ENCODE peak calls at places on chromosomes 6 and 20, in four cellular contexts. U, Z, Y and A are unnamed samples.

GRCh38 chr6:10507715-10508114 is 13.4 kb upstream of the GCNT2 start:
- DNase-seq in U (no peak), Z (no peak), Y (no peak), A (no peak)

GRCh38 chr6:130862370-130862769 is 35.2 kb downstream of the SMLR1 start:
- DNase-seq in U (no peak), Z (no peak), Y (no peak), A (no peak)

GRCh38 chr20:25269833-25270170 is 21.9 kb downstream of the PYGB start:
- DNase-seq in U (no peak), Z (peak), Y (no peak), A (no peak)

GRCh38 chr20:51341581-51341980 is 200.9 kb downstream of the NFATC2 start:
- DNase-seq in U (no peak), Z (no peak), Y (no peak), A (peak)

GRCh38 chr6:41467627-41468404 is 78.4 kb upstream of the FOXP4 start:
- DNase-seq in U (no peak), Z (peak), Y (no peak), A (no peak)

GRCh38 chr20:13910492-13910891 is 79.9 kb downstream of the SEL1L2 start:
- DNase-seq in U (no peak), Z (no peak), Y (peak), A (peak)

GRCh38 chr20:6636209-6637159 is 131.0 kb upstream of the BMP2 start:
- DNase-seq in U (peak), Z (no peak), Y (peak), A (peak)

GRCh38 chr6:3229566-3230274 is 2.3 kb upstream of the TUBB2B start:
- DNase-seq in U (peak), Z (peak), Y (no peak), A (no peak)

GRCh38 chr6:78629154-78629721 is 238.1 kb upstream of the IRAK1BP1 start:
- DNase-seq in U (peak), Z (peak), Y (peak), A (peak)

GRCh38 chr20:47694021-47694818 is 91.1 kb downstream of the SULF2 start:
- DNase-seq in U (no peak), Z (no peak), Y (no peak), A (no peak)

GRCh38 chr6:67875877-67876383 is 759.2 kb upstream of the ADGRB3 start:
- DNase-seq in U (no peak), Z (no peak), Y (peak), A (peak)

GRCh38 chr20:4781211-4781610 is 59.5 kb downstream of the PRND start:
- DNase-seq in U (no peak), Z (no peak), Y (no peak), A (no peak)

GRCh38 chr20:16821211-16822089 is 73.3 kb downstream of the OTOR start:
- DNase-seq in U (peak), Z (no peak), Y (peak), A (peak)

GRCh38 chr6:109840796-109841195 is 137.3 kb upstream of the GPR6 start:
- DNase-seq in U (no peak), Z (no peak), Y (peak), A (no peak)

GRCh38 chr6:144336900-144337299 is 51.8 kb downstream of the UTRN start:
- DNase-seq in U (no peak), Z (no peak), Y (no peak), A (no peak)

GRCh38 chr6:15901141-15902115 is 227.5 kb upstream of the MYLIP start:
- DNase-seq in U (no peak), Z (no peak), Y (no peak), A (no peak)

GRCh38 chr6:166563805-166564204 is 22.7 kb downstream of the RAMACL start:
- DNase-seq in U (no peak), Z (no peak), Y (no peak), A (no peak)

GRCh38 chr6:112501705-112502104 is 154.6 kb downstream of the RFPL4B start:
- DNase-seq in U (peak), Z (peak), Y (peak), A (peak)
- H3K4me3 ChIP-seq in U (no peak), Z (peak), Y (no peak), A (no peak)

DNA sequence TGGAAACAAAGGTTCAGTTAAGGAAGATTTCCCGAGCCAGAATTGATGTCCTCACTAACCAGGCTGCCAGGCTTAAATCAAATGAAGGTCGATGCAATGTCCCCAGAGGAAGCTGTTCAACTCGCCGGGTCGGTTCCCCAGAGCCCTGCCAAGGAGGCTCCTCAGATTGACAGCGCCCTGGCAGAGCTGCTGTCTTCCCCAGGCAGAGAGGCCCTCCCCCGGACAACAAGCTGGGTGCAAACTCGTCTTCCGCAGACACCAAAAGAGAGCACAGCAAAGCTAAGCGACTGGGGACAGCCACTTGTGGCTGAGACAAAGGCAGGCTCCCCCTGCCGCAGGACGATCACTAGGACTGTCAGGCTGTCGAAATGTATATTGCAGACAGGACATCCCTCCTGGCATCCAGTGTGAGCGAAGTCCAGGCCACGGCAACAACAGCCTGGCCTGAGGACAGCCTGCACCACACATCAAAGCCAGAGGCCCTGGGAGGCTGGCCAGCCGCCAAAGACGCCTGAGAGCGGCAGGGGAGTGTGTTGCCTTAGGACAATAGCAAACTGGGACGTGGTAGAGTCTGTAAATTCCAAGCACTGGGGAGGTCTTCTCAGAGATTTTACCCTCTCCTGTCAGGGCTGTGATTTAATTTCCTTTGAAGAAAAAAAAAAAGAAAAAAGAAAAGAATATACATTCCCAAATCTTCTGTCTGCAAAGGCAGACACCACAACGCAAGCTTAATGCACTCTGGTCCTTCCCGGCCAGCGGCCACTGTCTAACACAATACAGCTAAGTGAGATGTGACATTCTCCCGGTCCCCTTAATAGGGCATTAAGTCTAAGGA is 99.1 kb downstream of the HIVEP2 start:
- DNase-seq in U (peak), Z (peak), Y (peak), A (peak)
- TF ChIP-seq CTCF in U (no peak), Z (peak), Y (no peak), A (peak)

DNA sequence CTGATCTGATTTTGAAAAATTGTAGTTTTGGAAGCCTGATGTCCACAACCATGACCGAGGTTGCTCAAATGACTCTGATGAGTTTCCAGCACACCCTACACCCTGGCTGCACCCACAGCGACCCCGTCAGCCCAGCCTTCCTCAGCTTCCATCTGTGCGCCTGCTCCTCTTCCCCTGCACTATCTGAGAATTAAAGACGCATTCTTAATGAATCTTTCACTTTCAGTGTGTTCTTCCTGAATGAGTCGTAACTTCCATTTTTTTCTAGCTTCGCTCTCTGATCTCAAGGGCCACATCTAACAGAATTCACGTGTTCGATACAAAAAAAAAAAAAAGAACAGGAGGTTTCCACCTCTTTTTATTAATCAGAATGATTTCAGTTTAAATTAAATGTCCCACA is 21.3 kb upstream of the RREB1 start:
- DNase-seq in U (peak), Z (no peak), Y (peak), A (peak)
- H3K4me3 ChIP-seq in U (peak), Z (peak), Y (peak), A (peak)

GRCh38 chr6:116136373-116136772 is 10.4 kb upstream of the COL10A1 start:
- DNase-seq in U (peak), Z (no peak), Y (no peak), A (no peak)

GRCh38 chr6:116144590-116144989 is 18.7 kb upstream of the COL10A1 start:
- DNase-seq in U (peak), Z (no peak), Y (peak), A (peak)

GRCh38 chr6:116136933-116137340 is 11.0 kb upstream of the COL10A1 start:
- DNase-seq in U (peak), Z (no peak), Y (no peak), A (no peak)

DNA sequence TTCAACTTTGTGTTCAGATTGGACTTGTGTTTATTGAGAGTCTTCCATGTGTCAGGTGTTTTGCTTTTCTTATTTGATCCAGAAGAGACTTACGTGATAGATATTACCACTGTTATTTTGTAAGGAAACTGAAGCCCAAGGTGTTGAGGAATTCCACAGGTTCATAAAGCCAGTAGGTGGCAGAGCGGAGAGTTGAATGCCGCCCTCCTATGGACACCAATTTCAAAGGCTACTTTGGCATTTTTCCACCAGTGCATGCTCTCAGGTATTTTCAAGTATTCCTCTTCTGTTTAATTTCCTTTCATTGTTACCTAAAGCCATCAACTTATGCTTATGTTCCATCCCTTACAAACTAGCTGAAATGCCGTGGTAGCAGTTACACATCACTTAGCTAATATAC is 14.0 kb upstream of the COL10A1 start:
- DNase-seq in U (no peak), Z (no peak), Y (no peak), A (no peak)
- TF ChIP-seq CTCF in U (no peak), Z (no peak), Y (no peak), A (no peak)

GRCh38 chr20:49283703-49284625 is 6.1 kb upstream of the ZNFX1 start:
- DNase-seq in U (no peak), Z (no peak), Y (peak), A (no peak)
- H3K4me3 ChIP-seq in U (no peak), Z (no peak), Y (no peak), A (peak)

GRCh38 chr6:127124196-127124595 is 5.7 kb downstream of the RSPO3 start:
- DNase-seq in U (no peak), Z (no peak), Y (no peak), A (no peak)

GRCh38 chr6:127120109-127120786 is 1.8 kb downstream of the RSPO3 start:
- DNase-seq in U (no peak), Z (no peak), Y (peak), A (no peak)

GRCh38 chr6:127119361-127120108 is 1.1 kb downstream of the RSPO3 start:
- DNase-seq in U (peak), Z (no peak), Y (peak), A (no peak)

GRCh38 chr6:127120787-127121636 is 2.5 kb downstream of the RSPO3 start:
- DNase-seq in U (peak), Z (peak), Y (peak), A (peak)

GRCh38 chr6:127121637-127121960 is 3.1 kb downstream of the RSPO3 start:
- DNase-seq in U (no peak), Z (no peak), Y (no peak), A (no peak)
- TF ChIP-seq CTCF in U (no peak), Z (no peak), Y (no peak), A (no peak)